ENCODE peak calls at places on chromosomes 3 and 15, in ten cellular contexts. L is fibroblast of lung, M is astrocyte of the spinal cord, O is left lung, C is AG10803, I is psoas muscle, F is cardiac fibroblast, H is PC-9, N is cardiac muscle cell, D is fibroblast of the aortic adventitia. R is an unnamed sample.

GRCh38 chr15:34616613-34617012 is 33.2 kb upstream of the GOLGA8B start:
- DNase-seq in L (peak; percentile 52), M (peak; percentile 40), O (no peak), C (peak; percentile 37), I (no peak), F (peak; percentile 39), H (no peak), N (peak; percentile 35), D (peak; percentile 24), R (no peak)

GRCh38 chr15:77599899-77600298 is 32.8 kb downstream of the LINGO1 start:
- DNase-seq in L (peak; percentile 26), M (no peak), O (no peak), C (no peak), I (no peak), F (peak; percentile 64), H (no peak), N (peak; percentile 76), D (peak; percentile 35), R (no peak)

GRCh38 chr3:193508108-193508507 is 46.6 kb downstream of the ATP13A4 start:
- DNase-seq in L (no peak), M (no peak), O (no peak), C (no peak), I (no peak), F (no peak), H (no peak), N (no peak), D (no peak), R (no peak)

GRCh38 chr3:113631573-113631972 is 64.9 kb downstream of the USF3 start:
- DNase-seq in L (no peak), M (no peak), O (no peak), C (no peak), I (no peak), F (no peak), H (no peak), N (no peak), D (no peak), R (no peak)

GRCh38 chr3:110436209-110436608 is 635.4 kb upstream of the NECTIN3 start:
- DNase-seq in L (no peak), M (no peak), O (no peak), C (no peak), I (no peak), F (no peak), H (no peak), N (no peak), D (no peak), R (no peak)

GRCh38 chr3:21705769-21706168 is 45.2 kb downstream of the ZNF385D start:
- DNase-seq in L (peak; percentile 90), M (peak; percentile 86), O (peak; percentile 6), C (peak; percentile 86), I (peak; percentile 62), F (peak; percentile 71), H (peak; percentile 43), N (peak; percentile 52), D (peak; percentile 73), R (peak; percentile 49)

GRCh38 chr3:174955513-174956001 is 96.4 kb downstream of the NAALADL2 start:
- DNase-seq in L (peak; percentile 69), M (peak; percentile 41), O (no peak), C (peak; percentile 44), I (no peak), F (no peak), H (peak; percentile 90), N (peak; percentile 21), D (peak; percentile 45), R (no peak)

GRCh38 chr3:107264888-107265287 is 112.4 kb upstream of the CCDC54 start:
- DNase-seq in L (peak; percentile 5), M (no peak), O (no peak), C (no peak), I (no peak), F (no peak), H (no peak), N (peak; percentile 20), D (no peak), R (no peak)

GRCh38 chr15:90358124-90359033 is 6.3 kb downstream of the ZNF774 start:
- DNase-seq in L (peak; percentile 79), M (peak; percentile 26), O (no peak), C (peak; percentile 54), I (no peak), F (peak; percentile 56), H (peak; percentile 37), N (peak; percentile 56), D (peak; percentile 60), R (no peak)

GRCh38 chr3:56851966-56852884 is 50.5 kb upstream of the ARHGEF3 start:
- DNase-seq in L (peak; percentile 85), M (no peak), O (no peak), C (peak; percentile 8), I (no peak), F (peak; percentile 73), H (peak; percentile 71), N (peak; percentile 80), D (peak; percentile 83), R (peak; percentile 34)

GRCh38 chr15:57667171-57667924 is 39.2 kb upstream of the POLR2M start:
- DNase-seq in L (peak; percentile 79), M (peak; percentile 70), O (no peak), C (peak; percentile 81), I (no peak), F (peak; percentile 83), H (no peak), N (peak; percentile 82), D (peak; percentile 79), R (no peak)

GRCh38 chr3:71210257-71211002 is 373.1 kb downstream of the FOXP1 start:
- DNase-seq in L (peak; percentile 56), M (peak; percentile 79), O (no peak), C (peak; percentile 63), I (no peak), F (peak; percentile 75), H (no peak), N (peak; percentile 87), D (peak; percentile 79), R (peak; percentile 34)

GRCh38 chr3:146280859-146281258 is 30.0 kb upstream of the PLSCR4 start:
- DNase-seq in L (peak; percentile 27), M (peak; percentile 5), O (peak; percentile 29), C (peak; percentile 92), I (no peak), F (peak; percentile 33), H (no peak), N (no peak), D (peak; percentile 60), R (peak; percentile 53)

GRCh38 chr3:126621627-126622345 is 33.1 kb downstream of the TXNRD3 start:
- DNase-seq in L (peak; percentile 80), M (peak; percentile 46), O (no peak), C (peak; percentile 57), I (no peak), F (peak; percentile 36), H (peak; percentile 38), N (peak; percentile 50), D (peak; percentile 34), R (no peak)
- H3K4me3 ChIP-seq in L (no peak overlapping the region), M (no peak overlapping the region), O (no peak overlapping the region), C (no peak overlapping the region), I (no peak overlapping the region), F (no peak overlapping the region), H (no peak overlapping the region), N (no peak overlapping the region), D (no peak overlapping the region), R (no peak overlapping the region)

GRCh38 chr15:76282451-76282850 is 28.8 kb downstream of the ETFA start:
- DNase-seq in L (no peak), M (no peak), O (no peak), C (no peak), I (no peak), F (no peak), H (no peak), N (no peak), D (no peak), R (no peak)

GRCh38 chr15:76286231-76286879 is 24.9 kb downstream of the ETFA start:
- DNase-seq in L (no peak), M (no peak), O (no peak), C (peak; percentile 29), I (no peak), F (peak; percentile 5), H (no peak), N (no peak), D (peak; percentile 24), R (no peak)

GRCh38 chr15:76289582-76289981 is 21.7 kb downstream of the ETFA start:
- DNase-seq in L (peak; percentile 22), M (no peak), O (no peak), C (peak; percentile 3), I (no peak), F (peak; percentile 6), H (no peak), N (peak; percentile 23), D (no peak), R (no peak)

GRCh38 chr15:76285241-76285825 is 25.9 kb downstream of the ETFA start:
- DNase-seq in L (no peak), M (no peak), O (no peak), C (peak; percentile 6), I (no peak), F (peak; percentile 14), H (no peak), N (peak; percentile 11), D (peak; percentile 11), R (no peak)
- TF ChIP-seq CTCF in L (peak; percentile 33), M (peak; percentile 55), O (no peak), C (peak; percentile 58), I (peak; percentile 35), F (peak; percentile 56), H (peak; percentile 65), N (peak; percentile 48), D (peak; percentile 51), R (peak; percentile 54)

DNA sequence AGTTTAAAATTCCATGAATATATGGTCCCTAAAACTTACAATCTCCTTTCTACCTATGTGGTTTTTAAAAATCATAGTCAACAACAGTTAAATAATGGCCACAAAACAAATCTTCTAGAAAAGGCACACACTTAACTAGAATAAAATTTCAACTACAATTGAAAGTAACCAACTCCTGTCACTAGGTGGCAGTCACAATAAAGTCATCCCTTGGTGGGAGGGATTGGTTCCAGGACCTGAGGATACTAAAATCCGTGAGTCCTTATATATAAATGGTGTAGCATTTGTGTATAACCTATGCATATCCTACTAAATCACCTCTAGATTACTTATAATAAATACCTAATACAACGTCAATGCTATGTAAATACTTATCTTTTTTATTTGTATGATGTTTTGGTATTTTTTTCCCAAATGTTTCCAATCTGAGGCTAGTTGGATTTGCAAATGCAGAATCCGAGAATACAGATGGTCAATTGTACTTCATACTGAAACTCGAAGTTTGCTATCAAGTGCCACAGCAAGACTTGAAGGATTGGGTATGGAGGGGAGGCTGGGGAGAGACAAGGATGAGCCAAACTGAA is 172.6 kb downstream of the FMN1 start:
- DNase-seq in L (peak; percentile 52), M (peak; percentile 74), O (no peak), C (peak; percentile 58), I (no peak), F (peak; percentile 65), H (no peak), N (peak; percentile 66), D (peak; percentile 78), R (peak; percentile 14)
- H3K4me3 ChIP-seq in L (no peak overlapping the region), M (no peak overlapping the region), O (no peak overlapping the region), C (no peak overlapping the region), I (no peak overlapping the region), F (no peak overlapping the region), H (no peak overlapping the region), N (no peak overlapping the region), D (no peak overlapping the region), R (no peak overlapping the region)

DNA sequence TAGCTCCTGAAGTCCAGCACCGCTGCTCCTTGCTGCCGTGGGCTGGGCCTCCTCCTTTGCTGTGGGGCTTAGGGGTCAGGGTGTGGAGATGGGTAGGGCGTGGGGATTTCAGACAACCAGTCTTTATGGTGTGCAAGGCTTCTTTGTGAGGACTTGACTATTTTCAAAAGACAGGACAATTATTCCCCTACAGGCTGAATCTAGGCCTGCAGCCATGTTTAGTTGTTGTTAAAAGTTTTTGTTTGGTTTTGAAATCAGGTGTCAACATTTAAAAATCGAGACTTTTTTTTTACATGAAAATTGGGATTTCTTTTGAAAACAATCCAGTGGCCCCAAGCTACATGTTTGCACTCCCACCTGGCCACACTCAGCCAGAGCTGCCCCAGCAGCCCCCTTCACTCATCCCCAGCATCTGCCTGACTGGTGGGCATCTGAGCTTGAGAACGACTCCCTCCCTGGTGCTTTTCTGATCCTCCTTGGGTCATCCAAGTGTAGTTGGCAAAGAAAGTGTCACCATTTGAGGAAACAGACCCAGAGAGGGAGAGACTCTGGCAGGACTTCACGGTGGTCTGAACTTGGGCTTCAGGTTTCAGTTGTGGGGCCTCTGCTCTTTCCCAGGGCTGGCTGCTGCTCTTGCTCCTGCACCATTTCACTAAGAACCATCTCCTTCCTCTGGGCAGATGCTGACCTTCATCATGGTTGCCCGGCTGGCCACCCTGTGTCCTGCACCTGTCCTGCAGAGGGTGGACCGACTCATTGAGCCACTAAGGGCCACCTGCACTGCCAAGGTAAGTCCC is 10.4 kb downstream of the RPL32 start:
- DNase-seq in L (no peak), M (no peak), O (no peak), C (no peak), I (no peak), F (no peak), H (no peak), N (no peak), D (no peak), R (no peak)
- TF ChIP-seq CTCF in L (no peak), M (peak; percentile 19), O (no peak), C (peak; percentile 21), I (peak; percentile 11), F (peak; percentile 14), H (peak; percentile 48), N (peak; percentile 18), D (peak; percentile 26), R (peak; percentile 11)